ENCODE peak calls at places on chromosome 4, in ten cellular contexts. H, S, D, M, Y, J, R, I, K and T are unnamed samples.

GRCh38 chr4:152776352-152776751 is 3.2 kb downstream of the TIGD4 start:
- DNase-seq in H (no peak), S (peak), D (no peak), M (no peak), Y (no peak), J (no peak), R (no peak), I (no peak), K (no peak), T (no peak)

GRCh38 chr4:172489896-172490295 is 676.7 kb downstream of the GALNTL6 start:
- DNase-seq in H (no peak), S (no peak), D (no peak), M (no peak), Y (no peak), J (no peak), R (no peak), I (no peak), K (peak), T (no peak)

GRCh38 chr4:47531241-47531953 is 46.3 kb downstream of the ATP10D start:
- DNase-seq in H (peak), S (peak), D (no peak), M (no peak), Y (peak), J (no peak), R (peak), I (peak), K (no peak), T (no peak)

GRCh38 chr4:180059216-180059881 is 2183.9 kb upstream of the TENM3 start:
- DNase-seq in H (no peak), S (peak), D (no peak), M (no peak), Y (no peak), J (no peak), R (no peak), I (no peak), K (no peak), T (no peak)

GRCh38 chr4:87196927-87197326 is 23.5 kb downstream of the KLHL8 start:
- DNase-seq in H (no peak), S (no peak), D (no peak), M (no peak), Y (no peak), J (no peak), R (no peak), I (no peak), K (no peak), T (no peak)

GRCh38 chr4:54317690-54318089 is 88.6 kb downstream of the PDGFRA start:
- DNase-seq in H (no peak), S (no peak), D (no peak), M (no peak), Y (no peak), J (no peak), R (no peak), I (no peak), K (no peak), T (no peak)

GRCh38 chr4:54076673-54077072 is 12.3 kb upstream of the CHIC2 start:
- DNase-seq in H (peak), S (no peak), D (no peak), M (no peak), Y (no peak), J (no peak), R (no peak), I (no peak), K (no peak), T (no peak)

GRCh38 chr4:106062452-106062875 is 167.2 kb downstream of the NPNT start:
- DNase-seq in H (peak), S (peak), D (no peak), M (peak), Y (no peak), J (no peak), R (peak), I (no peak), K (no peak), T (no peak)

GRCh38 chr4:168433576-168433975 is 46.7 kb downstream of the DDX60L start:
- DNase-seq in H (no peak), S (peak), D (no peak), M (no peak), Y (no peak), J (no peak), R (no peak), I (no peak), K (no peak), T (no peak)

GRCh38 chr4:36159208-36159607 is 85.1 kb downstream of the ARAP2 start:
- DNase-seq in H (no peak), S (no peak), D (no peak), M (no peak), Y (no peak), J (no peak), R (no peak), I (no peak), K (no peak), T (no peak)

GRCh38 chr4:53676402-53676871 is 85.2 kb upstream of the LNX1 start:
- DNase-seq in H (no peak), S (peak), D (no peak), M (no peak), Y (no peak), J (no peak), R (peak), I (no peak), K (no peak), T (no peak)

GRCh38 chr4:103372002-103372558 is 173.9 kb upstream of the CENPE start:
- DNase-seq in H (peak), S (peak), D (no peak), M (no peak), Y (no peak), J (no peak), R (no peak), I (no peak), K (no peak), T (no peak)

GRCh38 chr4:1578968-1579833 is 104.9 kb downstream of the FAM53A start:
- DNase-seq in H (peak), S (peak), D (peak), M (peak), Y (peak), J (no peak), R (no peak), I (peak), K (no peak), T (no peak)

GRCh38 chr4:176193898-176194297 is 1.5 kb downstream of the SPATA4 start:
- DNase-seq in H (peak), S (peak), D (no peak), M (no peak), Y (no peak), J (no peak), R (no peak), I (no peak), K (no peak), T (no peak)

GRCh38 chr4:2254665-2255500 is 7.0 kb downstream of the MXD4 start:
- DNase-seq in H (no peak), S (no peak), D (no peak), M (no peak), Y (no peak), J (no peak), R (no peak), I (no peak), K (no peak), T (no peak)

GRCh38 chr4:40562681-40563080 is 67.0 kb downstream of the RBM47 start:
- DNase-seq in H (peak), S (no peak), D (no peak), M (no peak), Y (no peak), J (no peak), R (no peak), I (no peak), K (no peak), T (no peak)

GRCh38 chr4:117623321-117623720 is 411.0 kb upstream of the NDST3 start:
- DNase-seq in H (no peak), S (no peak), D (no peak), M (no peak), Y (no peak), J (no peak), R (peak), I (no peak), K (no peak), T (no peak)

GRCh38 chr4:99640676-99641075 is 17.0 kb downstream of the C4orf54 start:
- DNase-seq in H (no peak), S (no peak), D (no peak), M (no peak), Y (no peak), J (no peak), R (no peak), I (no peak), K (peak), T (no peak)

GRCh38 chr4:137300776-137301175 is 231.5 kb downstream of the PCDH18 start:
- DNase-seq in H (no peak), S (no peak), D (no peak), M (no peak), Y (no peak), J (no peak), R (no peak), I (no peak), K (no peak), T (no peak)

GRCh38 chr4:8790749-8791148 is 80.9 kb downstream of the HMX1 start:
- DNase-seq in H (no peak), S (no peak), D (no peak), M (no peak), Y (no peak), J (no peak), R (no peak), I (no peak), K (no peak), T (no peak)

GRCh38 chr4:38802561-38803355 is 1.8 kb downstream of the TLR1 start:
- DNase-seq in H (no peak), S (no peak), D (peak), M (no peak), Y (no peak), J (no peak), R (no peak), I (no peak), K (no peak), T (no peak)

GRCh38 chr4:135741583-135741982 is 1540.0 kb upstream of the PABPC4L start:
- DNase-seq in H (no peak), S (no peak), D (no peak), M (no peak), Y (no peak), J (peak), R (no peak), I (no peak), K (no peak), T (no peak)

GRCh38 chr4:42519803-42520417 is 122.6 kb downstream of the SHISA3 start:
- DNase-seq in H (peak), S (peak), D (peak), M (peak), Y (peak), J (peak), R (no peak), I (peak), K (peak), T (no peak)

GRCh38 chr4:3388461-3389185 is 53.1 kb upstream of the HGFAC start:
- DNase-seq in H (peak), S (peak), D (peak), M (no peak), Y (no peak), J (no peak), R (peak), I (no peak), K (no peak), T (no peak)

GRCh38 chr4:38529189-38530115 is 134.5 kb upstream of the KLF3 start:
- DNase-seq in H (no peak), S (no peak), D (peak), M (no peak), Y (peak), J (peak), R (no peak), I (peak), K (peak), T (no peak)